ENCODE peak calls at places on chromosomes 2 and 18, in seven cellular contexts. A is astrocyte of the spinal cord; L is ovary; V is CD8-positive, alpha-beta T cell; W is A549; G is OCI-LY7; F is fibroblast of lung. Q is an unnamed sample.

GRCh38 chr2:3464401-3465005 is 54.8 kb downstream of the ADI1 start:
- DNase-seq in A (no peak), L (peak; percentile 19), V (no peak), W (no peak), G (no peak), F (no peak), Q (no peak)

GRCh38 chr2:46705663-46706062 is 209.9 kb downstream of the MCFD2 start:
- DNase-seq in A (no peak), L (no peak), V (no peak), W (no peak), G (no peak), F (no peak), Q (no peak)

GRCh38 chr2:119440873-119441272 is 9.2 kb downstream of the TMEM37 start:
- DNase-seq in A (no peak), L (no peak), V (no peak), W (no peak), G (no peak), F (no peak), Q (no peak)

GRCh38 chr2:240813231-240813921 is 6.6 kb downstream of the KIF1A start:
- DNase-seq in A (no peak), L (peak; percentile 10), V (no peak), W (no peak), G (no peak), F (no peak), Q (no peak)

GRCh38 chr2:1864981-1865421 is 120.7 kb upstream of the PXDN start:
- DNase-seq in A (no peak), L (no peak), V (no peak), W (no peak), G (no peak), F (no peak), Q (no peak)

GRCh38 chr2:239932881-239933735 is 92.0 kb downstream of the NDUFA10 start:
- DNase-seq in A (no peak), L (peak; percentile 1), V (no peak), W (no peak), G (no peak), F (no peak), Q (no peak)

GRCh38 chr2:170891893-170892292 is 37.2 kb upstream of the GORASP2 start:
- DNase-seq in A (no peak), L (no peak), V (no peak), W (no peak), G (no peak), F (no peak), Q (no peak)

GRCh38 chr2:66456183-66457041 is 21.5 kb downstream of the MEIS1 start:
- DNase-seq in A (peak; percentile 51), L (no peak), V (no peak), W (no peak), G (no peak), F (peak; percentile 86), Q (no peak)

GRCh38 chr2:110116033-110116710 is 550 bp upstream of the MALL start:
- DNase-seq in A (peak; percentile 77), L (no peak), V (no peak), W (peak; percentile 83), G (no peak), F (peak; percentile 79), Q (peak; percentile 71)

GRCh38 chr2:88624477-88624876 is 2.8 kb downstream of the EIF2AK3 start:
- DNase-seq in A (no peak), L (no peak), V (no peak), W (no peak), G (no peak), F (no peak), Q (no peak)

GRCh38 chr18:63365909-63366269 is 1.1 kb downstream of the KDSR start:
- DNase-seq in A (no peak), L (no peak), V (peak; percentile 4), W (no peak), G (peak; percentile 8), F (no peak), Q (peak; percentile 33)

GRCh38 chr18:61833387-61833786 is 59.4 kb downstream of the RNF152 start:
- DNase-seq in A (peak; percentile 67), L (no peak), V (no peak), W (no peak), G (no peak), F (peak; percentile 72), Q (peak; percentile 89)

GRCh38 chr2:10556271-10557140 is 108.4 kb upstream of the ODC1 start:
- DNase-seq in A (no peak), L (no peak), V (no peak), W (no peak), G (no peak), F (no peak), Q (no peak)

GRCh38 chr2:48946444-48947048 is 191.0 kb upstream of the LHCGR start:
- DNase-seq in A (peak; percentile 41), L (no peak), V (peak; percentile 6), W (peak; percentile 53), G (peak; percentile 63), F (peak; percentile 39), Q (peak; percentile 61)

GRCh38 chr2:131659168-131659572 is 131.5 kb downstream of the CCDC74A start:
- DNase-seq in A (peak; percentile 33), L (no peak), V (no peak), W (no peak), G (no peak), F (peak; percentile 63), Q (no peak)

GRCh38 chr18:60146220-60146960 is 226.2 kb downstream of the MC4R start:
- DNase-seq in A (peak; percentile 14), L (no peak), V (no peak), W (no peak), G (no peak), F (peak; percentile 29), Q (peak; percentile 34)

GRCh38 chr2:7037340-7038333 is 120.4 kb downstream of the RNF144A start:
- DNase-seq in A (peak; percentile 70), L (peak; percentile 55), V (peak; percentile 33), W (peak; percentile 64), G (peak; percentile 79), F (peak; percentile 50), Q (peak; percentile 89)

GRCh38 chr2:158197940-158198339 is 96.3 kb downstream of the UPP2 start:
- DNase-seq in A (no peak), L (no peak), V (no peak), W (no peak), G (no peak), F (no peak), Q (no peak)

GRCh38 chr18:42563995-42564394 is 551.5 kb downstream of the RIT2 start:
- DNase-seq in A (no peak), L (no peak), V (no peak), W (no peak), G (no peak), F (no peak), Q (no peak)

GRCh38 chr2:207474871-207475485 is 54.8 kb upstream of the CREB1 start:
- DNase-seq in A (peak; percentile 64), L (peak; percentile 22), V (peak; percentile 38), W (peak; percentile 60), G (peak; percentile 57), F (peak; percentile 36), Q (peak; percentile 79)

GRCh38 chr2:119260636-119261497 is 37.2 kb downstream of the STEAP3 start:
- DNase-seq in A (peak; percentile 45), L (no peak), V (no peak), W (no peak), G (no peak), F (peak; percentile 73), Q (peak; percentile 31)

DNA sequence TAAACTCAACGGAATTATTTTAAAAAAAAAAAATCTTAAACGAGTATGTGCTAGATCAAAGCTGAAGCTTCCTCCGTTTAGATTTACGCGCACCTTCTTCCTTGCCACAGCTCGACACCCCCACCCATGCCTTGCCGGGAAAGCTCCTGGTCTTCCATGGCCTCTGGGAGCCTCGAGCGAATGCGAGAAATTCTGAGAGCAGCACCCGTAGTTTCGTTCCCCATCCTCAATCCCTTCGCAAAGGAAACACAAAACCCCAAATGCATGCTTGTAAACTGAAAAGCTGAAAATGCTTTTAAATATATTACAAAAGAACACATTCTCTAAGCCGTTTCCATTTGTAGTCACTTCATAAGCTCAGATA is 1.6 kb downstream of the DSC3 start:
- DNase-seq in A (no peak), L (no peak), V (no peak), W (no peak), G (no peak), F (peak; percentile 6), Q (no peak)
- H3K4me3 ChIP-seq in A (peak overlapping the region; percentile 32), L (no peak overlapping the region), V (no peak overlapping the region), W (no peak overlapping the region), G (no peak overlapping the region), F (peak overlapping the region; percentile 27), Q (peak overlapping the region; percentile 32)

DNA sequence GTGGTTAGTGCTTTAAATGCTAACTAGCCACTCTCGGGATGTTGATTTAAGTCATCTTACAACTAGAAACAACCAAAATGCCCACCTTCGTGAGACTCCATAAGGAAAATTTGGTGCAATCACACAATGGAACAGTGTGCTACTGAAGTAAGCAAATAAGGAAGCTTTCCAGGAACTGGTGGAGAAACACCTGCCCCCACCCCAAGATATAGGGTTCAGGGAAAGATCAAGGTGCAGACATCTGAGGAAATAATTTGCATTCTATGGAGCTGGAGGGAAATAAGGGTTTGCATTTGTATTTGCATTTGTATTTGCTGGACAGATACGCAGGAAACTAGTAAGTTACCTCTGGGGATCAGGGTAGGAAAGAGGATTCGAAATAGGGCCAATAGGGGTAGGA is 90.9 kb downstream of the ACAA2 start:
- DNase-seq in A (no peak), L (no peak), V (no peak), W (no peak), G (no peak), F (no peak), Q (no peak)
- TF ChIP-seq CTCF in A (no peak), L (no peak), V (no peak), W (no peak), G (no peak), F (no peak), Q (no peak)

GRCh38 chr2:100954044-100954420 is 48.1 kb upstream of the RPL31 start:
- DNase-seq in A (no peak), L (no peak), V (no peak), W (no peak), G (no peak), F (no peak), Q (no peak)

GRCh38 chr2:100953406-100954043 is 48.6 kb upstream of the RPL31 start:
- DNase-seq in A (no peak), L (no peak), V (no peak), W (no peak), G (no peak), F (no peak), Q (no peak)

GRCh38 chr2:100957971-100958653 is 44.0 kb upstream of the RPL31 start:
- DNase-seq in A (peak; percentile 82), L (no peak), V (no peak), W (no peak), G (no peak), F (peak; percentile 95), Q (peak; percentile 85)

GRCh38 chr2:100955226-100955625 is 46.9 kb upstream of the RPL31 start:
- DNase-seq in A (no peak), L (no peak), V (no peak), W (no peak), G (no peak), F (no peak), Q (no peak)

DNA sequence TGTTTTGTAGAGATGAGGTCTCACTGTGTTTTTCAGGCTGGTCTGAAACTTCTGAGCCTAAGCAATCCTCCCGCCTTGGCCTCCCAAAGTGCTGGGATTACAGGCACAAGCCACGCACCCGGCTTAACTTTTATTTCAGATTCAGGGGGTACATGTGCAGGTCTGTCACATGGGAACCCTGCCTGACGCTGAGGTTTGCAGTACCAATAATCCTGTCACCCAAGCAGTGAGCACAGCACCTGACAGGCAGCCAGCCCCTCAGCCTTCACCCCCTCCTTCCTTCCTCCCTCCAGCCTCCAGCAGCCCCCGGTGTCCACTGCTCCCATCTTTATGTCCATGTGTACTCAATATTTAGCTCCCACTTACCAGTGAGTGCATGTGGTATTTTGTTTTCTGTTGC is 46.0 kb upstream of the RPL31 start:
- DNase-seq in A (no peak), L (no peak), V (no peak), W (no peak), G (no peak), F (no peak), Q (no peak)
- H3K4me3 ChIP-seq in A (no peak overlapping the region), L (no peak overlapping the region), V (no peak overlapping the region), W (no peak overlapping the region), G (no peak overlapping the region), F (no peak overlapping the region), Q (no peak overlapping the region)

GRCh38 chr18:49464718-49465598 is 4.5 kb upstream of the DYM start:
- DNase-seq in A (peak; percentile 70), L (no peak), V (no peak), W (peak; percentile 20), G (peak; percentile 39), F (peak; percentile 37), Q (peak; percentile 91)
- TF ChIP-seq CTCF in A (no peak), L (no peak), V (no peak), W (no peak), G (peak; percentile 53), F (no peak), Q (no peak)